ENCODE peak calls at places on chromosome 22, in six cellular contexts. L, Q, G, R, W and Z are unnamed samples.

GRCh38 chr22:40641269-40641668 is 4.8 kb upstream of the MRTFA start:
- DNase-seq in W (no peak), G (no peak), L (no peak), R (no peak), Q (no peak), Z (no peak)

GRCh38 chr22:24957043-24957442 is 4.5 kb downstream of the KIAA1671 start:
- DNase-seq in R (no peak), L (no peak), W (no peak), G (no peak), Q (no peak), Z (no peak)

GRCh38 chr22:18000441-18001039 is 23.8 kb downstream of the MICAL3 start:
- DNase-seq in L (peak; percentile 9), Q (peak; percentile 51), R (no peak), G (no peak), W (peak; percentile 68), Z (peak; percentile 30)

GRCh38 chr22:39114157-39114511 is 17.1 kb downstream of the APOBEC3H start:
- DNase-seq in W (no peak), G (no peak), Q (no peak), R (no peak), L (no peak), Z (peak; percentile 49)

GRCh38 chr22:33909075-33909458 is 11.2 kb downstream of the LARGE1 start:
- DNase-seq in L (no peak), R (peak; percentile 84), G (no peak), Q (no peak), W (no peak), Z (no peak)

GRCh38 chr22:43658823-43659222 is 153.3 kb downstream of the EFCAB6 start:
- DNase-seq in R (no peak), Q (no peak), L (no peak), G (no peak), W (no peak), Z (no peak)

GRCh38 chr22:44525872-44526271 is 27.8 kb upstream of the RTL6 start:
- DNase-seq in G (no peak), R (no peak), W (no peak), Q (no peak), L (no peak), Z (no peak)

GRCh38 chr22:43270314-43270908 is 72.8 kb downstream of the SCUBE1 start:
- DNase-seq in Q (no peak), L (peak; percentile 14), R (no peak), G (no peak), W (no peak), Z (peak; percentile 43)

GRCh38 chr22:45861259-45861658 is 115.7 kb downstream of the WNT7B start:
- DNase-seq in R (no peak), L (peak; percentile 30), W (peak; percentile 49), Q (no peak), G (no peak), Z (no peak)

GRCh38 chr22:27581688-27582087 is 219.9 kb downstream of the MN1 start:
- DNase-seq in G (peak; percentile 32), L (no peak), R (no peak), W (peak; percentile 82), Q (no peak), Z (no peak)

GRCh38 chr22:44091021-44091721 is 67.1 kb downstream of the PARVB start:
- DNase-seq in Q (no peak), W (no peak), L (peak; percentile 26), R (peak; percentile 12), G (no peak), Z (no peak)

GRCh38 chr22:39528080-39528661 is 4.4 kb downstream of the RPS19BP1 start:
- DNase-seq in G (no peak), Q (no peak), L (no peak), W (no peak), R (no peak), Z (peak; percentile 21)

GRCh38 chr22:49629586-49630447 is 197.9 kb downstream of the BRD1 start:
- DNase-seq in Q (no peak), G (no peak), L (no peak), W (no peak), R (no peak), Z (no peak)

GRCh38 chr22:49626361-49627216 is 201.1 kb downstream of the BRD1 start:
- DNase-seq in L (no peak), Q (no peak), W (no peak), R (no peak), G (no peak), Z (no peak)

GRCh38 chr22:49628351-49629023 is 199.2 kb downstream of the BRD1 start:
- DNase-seq in Q (no peak), G (no peak), L (no peak), R (no peak), W (peak; percentile 28), Z (no peak)

GRCh38 chr22:49629024-49629570 is 198.6 kb downstream of the BRD1 start:
- DNase-seq in Q (no peak), R (no peak), L (no peak), G (no peak), W (no peak), Z (no peak)

DNA sequence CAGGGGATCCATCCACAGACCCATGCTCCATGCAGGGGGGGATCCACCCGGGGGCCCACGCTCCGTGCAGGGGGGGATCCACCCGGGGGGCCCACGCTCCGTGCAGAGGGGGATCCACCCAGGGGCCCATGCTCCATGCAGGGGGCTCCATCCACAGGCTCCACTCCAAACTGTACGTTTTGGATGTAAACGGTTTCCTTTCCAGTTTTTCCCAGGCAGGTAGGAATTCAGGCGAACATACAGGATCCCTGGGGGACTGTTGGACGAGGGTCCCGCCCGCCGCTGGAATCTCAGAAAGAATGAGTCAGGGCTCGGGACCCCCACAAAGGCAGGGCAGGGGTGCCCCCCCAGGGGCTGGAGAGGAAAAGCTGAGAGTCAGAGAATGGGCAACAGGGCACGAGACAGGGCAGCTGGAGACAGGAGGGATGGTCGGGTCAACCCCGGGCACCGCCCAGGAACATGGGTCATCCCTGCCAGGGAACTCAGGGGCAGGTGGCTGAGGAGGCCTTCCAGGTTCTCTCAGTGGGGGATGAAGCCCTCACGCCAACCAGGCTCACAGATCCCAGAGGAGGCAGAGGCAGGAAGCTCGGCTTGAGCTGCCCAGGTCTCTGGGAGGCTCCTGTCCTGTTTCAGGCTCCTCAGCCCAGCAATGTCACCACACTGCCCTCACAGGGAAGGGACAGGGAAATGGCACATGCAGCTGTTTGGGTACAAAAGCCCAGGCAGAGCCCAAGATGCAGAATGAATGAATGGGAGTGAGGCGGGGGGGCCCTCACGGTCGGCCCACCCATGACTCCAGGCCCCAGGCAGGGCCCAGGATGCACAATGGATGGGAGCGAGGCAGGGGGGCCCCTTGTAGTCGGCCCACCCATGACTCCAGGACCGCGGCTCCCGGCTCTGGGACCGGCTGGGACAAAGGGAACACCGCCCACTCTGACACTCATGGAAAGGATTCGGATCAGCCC is 200.2 kb downstream of the BRD1 start:
- DNase-seq in L (no peak), R (no peak), G (no peak), W (peak; percentile 47), Q (no peak), Z (no peak)
- TF ChIP-seq CTCF in L (no peak), R (no peak), G (no peak), W (no peak), Q (no peak), Z (no peak)

GRCh38 chr22:30483169-30483568 is 11.4 kb upstream of the SEC14L3 start:
- DNase-seq in W (no peak), Q (no peak), G (no peak), L (no peak), R (peak; percentile 28), Z (no peak)
- H3K4me3 ChIP-seq in W (no peak overlapping the region), Q (no peak overlapping the region), G (no peak overlapping the region), L (no peak overlapping the region), R (no peak overlapping the region), Z (no peak overlapping the region)

GRCh38 chr22:47297261-47298016 is 535.0 kb downstream of the TBC1D22A start:
- DNase-seq in R (no peak), Q (no peak), L (no peak), W (no peak), G (peak; percentile 8), Z (no peak)

GRCh38 chr22:47295982-47296381 is 533.5 kb downstream of the TBC1D22A start:
- DNase-seq in W (no peak), G (peak; percentile 24), L (no peak), Q (peak; percentile 36), R (no peak), Z (no peak)

GRCh38 chr22:47298017-47298820 is 535.8 kb downstream of the TBC1D22A start:
- DNase-seq in G (no peak), L (no peak), W (no peak), R (no peak), Q (peak; percentile 33), Z (no peak)

GRCh38 chr22:47295226-47295901 is 532.9 kb downstream of the TBC1D22A start:
- DNase-seq in L (no peak), Q (no peak), R (no peak), G (peak; percentile 17), W (no peak), Z (no peak)

GRCh38 chr22:47296405-47297260 is 534.2 kb downstream of the TBC1D22A start:
- DNase-seq in G (peak; percentile 17), Q (no peak), R (no peak), W (no peak), L (no peak), Z (no peak)
- H3K9me3 ChIP-seq in G (no peaks in the 10 kb centered on the region), Q (no peaks in the 10 kb centered on the region), R (no peaks in the 10 kb centered on the region), W (no peaks in the 10 kb centered on the region), L (no peaks in the 10 kb centered on the region), Z (no peaks in the 10 kb centered on the region)

GRCh38 chr22:41831383-41831782 is 1.5 kb upstream of the SREBF2 start:
- DNase-seq in Q (no peak), R (peak; percentile 32), G (no peak), W (no peak), L (no peak), Z (no peak)
- TF ChIP-seq CTCF in Q (no peak), R (no peak), G (no peak), W (no peak), L (no peak), Z (no peak)

GRCh38 chr22:29308791-29309262 is 2.4 kb downstream of the GAS2L1 start:
- DNase-seq in L (peak; percentile 76), W (no peak), Q (no peak), G (no peak), R (peak; percentile 85), Z (no peak)

GRCh38 chr22:29310863-29311339 is 4.5 kb downstream of the GAS2L1 start:
- DNase-seq in R (peak; percentile 96), L (peak; percentile 89), W (peak; percentile 99), G (peak; percentile 89), Q (peak; percentile 97), Z (peak; percentile 83)

GRCh38 chr22:29310065-29310862 is 3.8 kb downstream of the GAS2L1 start:
- DNase-seq in Q (no peak), G (no peak), L (no peak), R (no peak), W (no peak), Z (peak; percentile 35)

GRCh38 chr22:29308148-29308790 is 1.8 kb downstream of the GAS2L1 start:
- DNase-seq in L (no peak), R (no peak), G (no peak), Q (no peak), W (no peak), Z (no peak)

DNA sequence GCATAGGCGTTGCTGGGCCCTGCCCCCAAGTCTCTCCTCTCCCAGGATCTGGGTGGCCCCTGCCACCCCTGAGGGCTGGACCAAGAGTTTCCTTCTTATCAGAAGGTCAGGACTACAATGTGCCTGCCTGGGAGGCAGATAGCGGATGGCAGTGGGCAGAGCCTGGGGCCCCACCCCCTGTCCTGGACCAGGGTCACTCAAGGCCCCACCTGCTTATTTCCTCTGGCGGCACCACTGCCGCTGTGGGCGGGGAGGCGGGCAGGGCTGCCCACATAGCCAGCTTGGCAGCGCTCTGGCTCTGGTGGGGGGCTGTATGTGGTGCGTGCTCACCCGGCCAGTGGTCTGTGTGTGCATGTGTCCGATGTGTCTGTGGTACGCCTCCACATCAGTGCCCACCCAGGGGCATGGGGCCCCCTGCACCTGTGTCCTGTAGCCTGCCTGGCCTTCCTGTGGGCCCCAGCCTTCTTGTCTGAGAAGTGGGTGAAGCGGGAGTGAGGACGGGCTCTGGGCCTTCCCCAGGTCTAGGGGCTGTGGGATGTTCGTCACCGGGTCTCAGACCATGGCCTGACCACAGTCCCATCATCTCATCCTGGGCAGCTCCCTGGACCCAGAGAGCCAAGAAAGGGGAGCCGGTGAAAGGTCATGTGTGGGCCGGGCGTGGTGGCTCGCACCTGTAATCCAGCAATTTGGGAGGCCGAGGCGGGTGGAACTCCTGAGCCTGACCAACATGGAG is 3.0 kb downstream of the GAS2L1 start:
- DNase-seq in G (peak; percentile 80), L (peak; percentile 25), W (peak; percentile 69), Q (no peak), R (no peak), Z (peak; percentile 42)
- H3K4me3 ChIP-seq in G (no peak overlapping the region), L (peak overlapping the region; percentile 79), W (peak overlapping the region; percentile 88), Q (no peak overlapping the region), R (no peak overlapping the region), Z (no peak overlapping the region)